ENCODE peak calls at places on chromosomes 16 and 17, in eight cellular contexts. C is stomach, O is GM12878, P is HCT116, N is sigmoid colon, Q is HL-60, H is GM12891, Y is esophagus muscularis mucosa. K is an unnamed sample.

GRCh38 chr16:85557083-85557975 is 55.8 kb upstream of the GSE1 start:
- DNase-seq in P (no peak), Q (no peak), Y (no peak), O (no peak), H (no peak), C (no peak), N (no peak), K (no peak)

GRCh38 chr16:49867234-49867633 is 11.3 kb upstream of the ZNF423 start:
- DNase-seq in Q (no peak), N (no peak), Y (no peak), O (no peak), C (no peak), H (no peak), P (no peak), K (no peak)

GRCh38 chr17:53061446-53061845 is 761.3 kb upstream of the KIF2B start:
- DNase-seq in C (no peak), O (no peak), Q (no peak), Y (no peak), H (no peak), P (no peak), N (no peak), K (peak)

GRCh38 chr17:48440660-48441059 is 10.6 kb upstream of the SKAP1 start:
- DNase-seq in O (no peak), Y (no peak), N (no peak), Q (no peak), P (no peak), C (no peak), H (no peak), K (no peak)

GRCh38 chr17:78924481-78925151 is 571 bp downstream of the TIMP2 start:
- DNase-seq in Y (no peak), Q (no peak), C (no peak), N (no peak), O (no peak), H (peak), P (no peak), K (no peak)

GRCh38 chr17:81429353-81429774 is 34.1 kb downstream of the BAHCC1 start:
- DNase-seq in N (peak), Q (no peak), P (no peak), H (no peak), C (peak), O (no peak), Y (no peak), K (no peak)

GRCh38 chr17:79020631-79021301 is 3.2 kb upstream of the C1QTNF1 start:
- DNase-seq in C (no peak), Q (no peak), N (peak), H (no peak), Y (no peak), P (no peak), O (no peak), K (no peak)

GRCh38 chr17:17300624-17301568 is 2.3 kb upstream of the NT5M start:
- DNase-seq in H (no peak), O (no peak), Q (no peak), N (peak), P (no peak), C (peak), Y (no peak), K (peak)

GRCh38 chr17:65656390-65657250 is 95.2 kb upstream of the AXIN2 start:
- DNase-seq in H (no peak), Q (no peak), O (peak), N (no peak), Y (no peak), P (no peak), C (no peak), K (no peak)

GRCh38 chr16:48361012-48361411 is 24.2 kb downstream of the SIAH1 start:
- DNase-seq in N (no peak), O (no peak), Q (no peak), Y (no peak), H (no peak), C (no peak), P (no peak), K (no peak)

DNA sequence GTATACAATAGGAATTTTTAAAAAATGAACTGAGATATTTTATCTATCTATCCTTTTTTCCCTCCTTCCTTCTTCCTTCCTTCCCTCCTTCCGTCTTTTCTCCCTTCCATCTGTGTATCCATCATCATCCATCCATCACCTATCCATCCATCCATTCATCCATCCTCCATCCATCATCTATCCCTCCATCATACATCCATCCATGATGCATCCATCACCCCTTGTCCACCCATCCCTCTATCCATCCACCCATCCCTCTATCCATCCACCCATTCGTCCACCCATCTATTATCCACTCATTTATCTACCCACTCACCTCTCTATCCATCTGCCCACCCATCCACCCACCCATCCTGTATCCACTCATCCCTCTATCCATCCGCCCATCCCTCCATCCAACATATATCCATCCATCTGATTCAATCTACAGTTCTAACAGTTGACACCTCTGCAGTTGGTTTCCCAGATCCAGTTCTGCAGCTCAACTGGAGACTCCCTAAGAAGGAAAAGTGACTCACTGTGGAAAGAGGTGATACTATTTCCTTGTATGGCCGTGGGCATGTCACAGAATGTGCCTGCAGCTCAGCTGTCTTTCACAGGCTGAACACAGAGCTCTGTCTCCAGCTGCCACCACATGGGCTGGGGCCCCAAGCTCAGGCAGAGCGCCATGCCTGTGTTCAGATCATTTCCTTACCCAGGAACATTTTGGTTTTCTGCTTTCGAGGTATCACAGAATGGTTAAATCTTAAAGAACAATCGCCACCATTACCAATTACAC is 130.8 kb downstream of the XYLT1 start:
- DNase-seq in O (no peak), P (no peak), N (peak), Q (no peak), Y (no peak), H (no peak), C (peak), K (no peak)
- TF ChIP-seq POLR2AphosphoS5 in O (no peak), P (no peak), N (peak), Q (no peak), Y (peak), H (no peak), C (peak), K (no peak)

GRCh38 chr16:68005786-68006286 is 6.6 kb upstream of the DPEP2 start:
- DNase-seq in Q (no peak), Y (no peak), O (no peak), C (peak), N (no peak), P (no peak), H (no peak), K (no peak)
- TF ChIP-seq POLR2AphosphoS5 in Q (peak), Y (peak), O (no peak), C (no peak), N (no peak), P (no peak), H (no peak), K (no peak)

GRCh38 chr17:62725791-62726249 is 82.3 kb downstream of the MARCHF10 start:
- DNase-seq in P (no peak), C (no peak), H (no peak), Y (no peak), O (no peak), N (no peak), Q (no peak), K (no peak)
- TF ChIP-seq POLR2AphosphoS5 in P (no peak), C (no peak), H (no peak), Y (no peak), O (no peak), N (no peak), Q (no peak), K (no peak)

GRCh38 chr16:30521476-30521872 is 4.9 kb downstream of the ZNF768 start:
- DNase-seq in C (no peak), P (no peak), N (no peak), O (no peak), H (no peak), Y (no peak), Q (no peak), K (no peak)

GRCh38 chr16:30524575-30525571 is 1.5 kb downstream of the ZNF768 start:
- DNase-seq in P (no peak), O (no peak), C (no peak), H (no peak), Y (no peak), N (no peak), Q (no peak), K (no peak)

GRCh38 chr16:30519120-30520049 is 7.0 kb downstream of the ZNF768 start:
- DNase-seq in P (no peak), Q (no peak), N (no peak), O (no peak), H (no peak), C (no peak), Y (no peak), K (no peak)

GRCh38 chr16:30523768-30524574 is 2.4 kb downstream of the ZNF768 start:
- DNase-seq in P (no peak), N (no peak), C (no peak), O (no peak), Y (no peak), Q (no peak), H (no peak), K (no peak)

GRCh38 chr16:30521873-30522641 is 4.3 kb downstream of the ZNF768 start:
- DNase-seq in C (no peak), P (no peak), H (no peak), O (no peak), N (no peak), Q (no peak), Y (no peak), K (no peak)
- TF ChIP-seq POLR2AphosphoS5 in C (no peak), P (no peak), H (no peak), O (no peak), N (no peak), Q (peak), Y (no peak), K (no peak)

DNA sequence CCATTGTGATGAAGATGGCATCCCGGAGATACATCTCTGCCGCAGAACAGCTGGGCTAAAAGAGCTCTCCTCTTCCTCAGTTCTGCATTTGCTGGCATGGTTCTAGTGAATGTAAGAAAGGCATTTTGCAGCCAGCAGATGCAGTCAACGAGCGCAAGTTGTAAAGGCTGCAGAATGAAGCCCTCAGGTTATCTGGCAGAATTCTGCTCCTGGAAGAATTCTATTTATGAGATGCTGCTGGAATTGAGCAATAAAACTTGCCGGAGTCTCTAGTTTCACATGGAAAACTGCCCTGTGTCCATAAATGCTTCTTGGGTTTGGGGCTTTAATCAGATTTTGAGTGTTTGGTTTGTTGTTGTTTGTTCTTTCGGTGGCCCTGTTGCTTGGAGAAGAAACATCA is 176.8 kb upstream of the HSBP1 start:
- DNase-seq in C (no peak), P (no peak), Q (no peak), N (no peak), H (no peak), Y (peak), O (no peak), K (peak)
- TF ChIP-seq POLR2AphosphoS5 in C (no peak), P (no peak), Q (no peak), N (no peak), H (no peak), Y (no peak), O (no peak), K (no peak)

GRCh38 chr17:6755731-6756184 is at the start of gene XAF1:
- DNase-seq in N (peak), P (no peak), Q (no peak), Y (no peak), O (peak), C (peak), H (no peak), K (no peak)

GRCh38 chr17:6756425-6757012 is 673 bp downstream of the XAF1 start:
- DNase-seq in P (no peak), N (no peak), Y (no peak), H (no peak), Q (no peak), C (no peak), O (no peak), K (no peak)

GRCh38 chr17:6755281-6755680 is 565 bp upstream of the XAF1 start:
- DNase-seq in P (no peak), N (peak), Y (no peak), H (no peak), O (no peak), Q (no peak), C (no peak), K (no peak)

GRCh38 chr17:6761817-6762216 is 6.0 kb downstream of the XAF1 start:
- DNase-seq in P (no peak), H (no peak), C (no peak), N (no peak), O (no peak), Q (no peak), Y (no peak), K (no peak)

DNA sequence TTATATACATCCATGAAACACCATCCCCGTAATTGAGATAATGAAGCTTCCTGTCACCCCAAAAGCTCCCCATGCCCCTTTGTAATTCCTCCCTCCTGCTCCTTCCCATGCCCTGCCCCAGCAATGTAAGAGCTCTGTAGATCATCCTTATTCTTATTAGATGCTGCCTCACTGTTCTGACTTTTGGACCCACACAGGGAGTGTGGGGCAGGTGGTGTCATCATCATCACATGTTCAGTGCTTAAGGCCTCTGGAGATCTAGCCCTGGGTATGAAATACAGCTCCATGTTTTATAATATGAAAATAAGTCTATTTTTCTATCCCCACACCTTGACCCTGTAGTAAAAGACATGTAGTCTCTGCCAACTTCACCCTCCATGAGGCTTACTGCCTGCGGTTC is 1.9 kb downstream of the XAF1 start:
- DNase-seq in O (no peak), C (no peak), H (no peak), Q (no peak), Y (no peak), N (no peak), P (no peak), K (no peak)
- TF ChIP-seq POLR2AphosphoS5 in O (no peak), C (no peak), H (no peak), Q (no peak), Y (no peak), N (no peak), P (no peak), K (no peak)

GRCh38 chr16:14420721-14421488 is 209.2 kb downstream of the PARN start:
- DNase-seq in Y (no peak), C (no peak), Q (no peak), N (no peak), O (no peak), H (no peak), P (no peak), K (no peak)
- TF ChIP-seq POLR2AphosphoS5 in Y (no peak), C (no peak), Q (no peak), N (no peak), O (no peak), H (no peak), P (no peak), K (no peak)

DNA sequence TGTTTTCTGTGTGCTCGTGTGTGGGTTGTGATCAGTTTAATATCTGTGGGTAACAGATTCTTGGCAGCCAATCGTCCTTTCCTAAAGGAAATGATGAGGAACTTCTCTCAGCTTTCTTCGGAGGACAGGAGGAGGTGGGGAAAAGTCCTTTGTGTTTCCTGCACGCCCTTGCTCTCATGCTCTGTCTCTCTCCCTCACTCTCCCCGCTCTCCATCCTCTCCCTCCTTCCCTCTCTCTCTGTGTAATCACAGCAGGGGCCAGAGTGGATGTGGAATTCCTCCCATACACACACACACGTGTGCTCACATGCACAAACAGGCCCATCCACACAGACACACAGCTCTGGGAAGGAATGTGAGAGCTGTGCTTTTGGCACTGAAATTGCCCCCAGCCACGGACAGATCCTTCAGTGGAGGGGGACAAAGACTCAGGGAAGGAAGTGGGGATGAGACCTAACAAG is 83.6 kb upstream of the PLCG2 start:
- DNase-seq in N (no peak), H (no peak), Y (no peak), O (no peak), P (no peak), Q (no peak), C (no peak), K (no peak)
- TF ChIP-seq POLR2AphosphoS5 in N (no peak), H (no peak), Y (no peak), O (no peak), P (no peak), Q (no peak), C (no peak), K (no peak)